ENCODE peak calls at places on chromosomes 5 and 9, in eight cellular contexts. R is progenitor cell of endocrine pancreas, W is mucosa of descending colon, T is AG09319, Q is spleen, K is fibroblast of pulmonary artery, C is chondrocyte, L is nephron progenitor cell. J is an unnamed sample.

GRCh38 chr5:84372066-84372700 is 12.5 kb downstream of the EDIL3 start:
- DNase-seq in R (no peak), W (no peak), K (peak; percentile 86), T (no peak), L (no peak), Q (no peak), C (no peak), J (no peak)

GRCh38 chr9:92299116-92299515 is 5.6 kb upstream of the IARS1 start:
- DNase-seq in R (no peak), L (no peak), K (no peak), Q (no peak), T (no peak), W (no peak), C (no peak), J (no peak)

GRCh38 chr5:148372331-148372730 is 11.4 kb upstream of the FBXO38 start:
- DNase-seq in R (no peak), T (no peak), K (no peak), W (no peak), L (no peak), Q (no peak), C (no peak), J (no peak)

GRCh38 chr5:150092159-150092787 is 5.9 kb upstream of the CSF1R start:
- DNase-seq in R (no peak), Q (no peak), K (no peak), W (no peak), C (no peak), T (no peak), L (no peak), J (no peak)

GRCh38 chr9:14441976-14442651 is 128.2 kb upstream of the NFIB start:
- DNase-seq in W (no peak), Q (no peak), C (no peak), L (peak; percentile 33), K (peak; percentile 20), T (no peak), R (no peak), J (peak; percentile 22)

GRCh38 chr5:138610468-138611294 is 35.5 kb upstream of the HSPA9 start:
- DNase-seq in L (peak; percentile 41), R (no peak), Q (no peak), T (no peak), W (no peak), C (no peak), K (no peak), J (no peak)

GRCh38 chr9:136107155-136107952 is 11.3 kb downstream of the TMEM250 start:
- DNase-seq in K (no peak), R (no peak), W (peak; percentile 88), Q (peak; percentile 92), L (no peak), T (no peak), C (no peak), J (no peak)

GRCh38 chr9:33202018-33202417 is 34.9 kb upstream of the B4GALT1 start:
- DNase-seq in W (no peak), C (no peak), Q (no peak), L (no peak), T (no peak), R (no peak), K (no peak), J (no peak)

GRCh38 chr5:119578937-119579336 is 50.4 kb upstream of the FAM170A start:
- DNase-seq in R (no peak), T (no peak), W (no peak), C (no peak), K (peak; percentile 15), Q (no peak), L (no peak), J (peak; percentile 69)

GRCh38 chr9:124040186-124040920 is 28.8 kb downstream of the LHX2 start:
- DNase-seq in L (no peak), T (no peak), W (no peak), C (no peak), Q (peak; percentile 28), K (peak; percentile 26), R (no peak), J (peak; percentile 13)

GRCh38 chr9:114416290-114416689 is 28.5 kb upstream of the AKNA start:
- DNase-seq in Q (no peak), W (no peak), C (no peak), T (no peak), R (no peak), L (no peak), K (no peak), J (no peak)

GRCh38 chr5:169798438-169798837 is 161.4 kb downstream of the DOCK2 start:
- DNase-seq in T (no peak), L (no peak), Q (no peak), R (no peak), W (no peak), K (no peak), C (no peak), J (no peak)

GRCh38 chr9:78300209-78300608 is 3.3 kb downstream of the PSAT1 start:
- DNase-seq in R (no peak), W (no peak), T (no peak), Q (no peak), K (no peak), C (no peak), L (no peak), J (no peak)

GRCh38 chr9:93814561-93814960 is 140.6 kb downstream of the BARX1 start:
- DNase-seq in R (no peak), C (no peak), Q (no peak), L (no peak), W (no peak), K (no peak), T (no peak), J (no peak)

GRCh38 chr5:132840896-132841818 is 10.7 kb upstream of the SHROOM1 start:
- DNase-seq in T (peak; percentile 20), C (no peak), R (no peak), K (peak; percentile 42), W (no peak), Q (no peak), L (no peak), J (peak; percentile 98)

GRCh38 chr5:53481354-53481886 is 991 bp downstream of the FST start:
- DNase-seq in T (no peak), K (peak; percentile 30), W (no peak), C (no peak), L (no peak), Q (no peak), R (no peak), J (peak; percentile 6)

GRCh38 chr5:76341935-76342334 is 61.1 kb upstream of the IQGAP2 start:
- DNase-seq in C (no peak), Q (no peak), R (no peak), W (no peak), L (no peak), K (no peak), T (no peak), J (no peak)

GRCh38 chr9:69004836-69005235 is 9.1 kb downstream of the PRKACG start:
- DNase-seq in T (no peak), W (no peak), R (no peak), C (no peak), L (no peak), Q (no peak), K (no peak), J (peak; percentile 64)

GRCh38 chr5:1438871-1439270 is 6.4 kb downstream of the SLC6A3 start:
- DNase-seq in K (no peak), L (no peak), W (no peak), Q (no peak), T (no peak), R (no peak), C (peak; percentile 84), J (no peak)

GRCh38 chr5:96344678-96345612 is 88.1 kb downstream of the PCSK1 start:
- DNase-seq in T (peak; percentile 63), L (no peak), R (no peak), C (no peak), Q (no peak), K (peak; percentile 94), W (no peak), J (peak; percentile 83)

GRCh38 chr9:125506045-125506444 is 201.0 kb downstream of the MAPKAP1 start:
- DNase-seq in Q (no peak), K (no peak), R (no peak), T (no peak), C (no peak), W (no peak), L (peak; percentile 10), J (no peak)

GRCh38 chr9:107620801-107621200 is 131.2 kb upstream of the KLF4 start:
- DNase-seq in L (no peak), W (peak; percentile 83), C (no peak), R (no peak), Q (no peak), K (no peak), T (no peak), J (no peak)

GRCh38 chr5:95022967-95023695 is 261.8 kb downstream of the MCTP1 start:
- DNase-seq in K (no peak), L (no peak), C (no peak), T (no peak), Q (no peak), W (no peak), R (no peak), J (peak; percentile 56)

GRCh38 chr9:14692536-14692917 is 705 bp downstream of the ZDHHC21 start:
- DNase-seq in R (no peak), K (no peak), W (no peak), Q (no peak), C (no peak), L (no peak), T (no peak), J (peak; percentile 18)

GRCh38 chr5:174159327-174160247 is 114.1 kb downstream of the NSG2 start:
- DNase-seq in T (no peak), W (no peak), C (no peak), L (no peak), K (no peak), R (no peak), Q (no peak), J (peak; percentile 96)

GRCh38 chr5:16437974-16438373 is 27.6 kb downstream of the ZNF622 start:
- DNase-seq in Q (no peak), K (peak; percentile 32), C (no peak), W (no peak), R (no peak), L (no peak), T (no peak), J (peak; percentile 27)
- TF ChIP-seq CTCF in Q (no peak), K (peak; percentile 29), C (peak; percentile 47), W (no peak), R (no peak), L (no peak), T (no peak), J (no peak)

GRCh38 chr5:78642701-78643100 is 5.9 kb downstream of the LHFPL2 start:
- DNase-seq in L (no peak), Q (no peak), C (no peak), R (no peak), W (no peak), T (no peak), K (no peak), J (no peak)
- TF ChIP-seq CTCF in L (no peak), Q (no peak), C (no peak), R (no peak), W (no peak), T (no peak), K (no peak), J (no peak)

DNA sequence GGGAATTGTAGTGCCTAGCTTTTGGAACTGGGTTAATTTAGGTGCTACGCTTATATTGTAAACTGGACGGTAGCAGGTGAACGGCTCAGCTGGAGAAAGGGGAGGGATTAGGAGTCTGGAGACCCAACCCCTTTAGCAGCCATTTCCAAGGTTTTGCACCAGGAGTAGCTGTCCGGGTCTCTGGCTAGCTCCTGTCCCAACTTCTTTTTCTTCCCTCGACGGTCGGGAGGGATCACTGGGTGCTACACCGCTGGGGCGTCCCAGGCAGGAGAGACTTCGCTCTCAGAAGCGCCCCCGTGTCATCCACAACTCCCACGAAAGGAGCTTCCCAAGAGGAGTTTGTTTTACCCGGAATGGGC is 1640.9 kb upstream of the C9orf72 start:
- DNase-seq in L (peak; percentile 56), T (no peak), Q (no peak), C (no peak), W (no peak), R (peak; percentile 24), K (peak; percentile 25), J (peak; percentile 81)
- TF ChIP-seq CTCF in L (no peak), T (no peak), Q (no peak), C (no peak), W (no peak), R (no peak), K (no peak), J (no peak)

GRCh38 chr9:105842023-105842644 is 147.8 kb downstream of the TMEM38B start:
- DNase-seq in R (no peak), K (peak; percentile 59), W (no peak), C (no peak), L (peak; percentile 51), Q (no peak), T (peak; percentile 0), J (peak; percentile 46)
- TF ChIP-seq CTCF in R (peak; percentile 94), K (peak; percentile 91), W (peak; percentile 33), C (peak; percentile 96), L (peak; percentile 95), Q (peak; percentile 76), T (peak; percentile 59), J (peak; percentile 93)

J was measured in MCF 10A.